ENCODE peak calls at places on chromosome 17, in six cellular contexts. One of them, this sample, is unnamed.

GRCh38 chr17:57872536-57872935 is 22.7 kb upstream of the MRPS23 start:
- DNase-seq in K562: no peak
- DNase-seq in H1: no peak
- DNase-seq in GM12892: no peak
- DNase-seq in GM12878: no peak
- DNase-seq in HepG2: no peak
- DNase-seq in this sample: no peak

GRCh38 chr17:68611353-68612227 is 10.4 kb upstream of the FAM20A start:
- DNase-seq in K562: no peak
- DNase-seq in H1: no peak
- DNase-seq in GM12892: no peak
- DNase-seq in GM12878: no peak
- DNase-seq in HepG2: peak
- DNase-seq in this sample: no peak

GRCh38 chr17:37743612-37743874 is 1.3 kb downstream of the HNF1B start:
- DNase-seq in K562: no peak
- DNase-seq in H1: peak
- DNase-seq in GM12892: no peak
- DNase-seq in GM12878: no peak
- DNase-seq in HepG2: peak
- DNase-seq in this sample: no peak

GRCh38 chr17:4948166-4948996 is at the start of gene PFN1:
- DNase-seq in K562: peak
- DNase-seq in H1: peak
- DNase-seq in GM12892: no peak
- DNase-seq in GM12878: peak
- DNase-seq in HepG2: peak
- DNase-seq in this sample: peak

GRCh38 chr17:33469411-33469810 is 176.3 kb upstream of the ASIC2 start:
- DNase-seq in K562: no peak
- DNase-seq in H1: no peak
- DNase-seq in GM12892: no peak
- DNase-seq in GM12878: no peak
- DNase-seq in HepG2: no peak
- DNase-seq in this sample: no peak

GRCh38 chr17:40180694-40181093 is 3.4 kb downstream of the RAPGEFL1 start:
- DNase-seq in K562: no peak
- DNase-seq in H1: no peak
- DNase-seq in GM12892: no peak
- DNase-seq in GM12878: no peak
- DNase-seq in HepG2: no peak
- DNase-seq in this sample: no peak

GRCh38 chr17:4500188-4500565 is 1.5 kb downstream of the SPNS2 start:
- DNase-seq in K562: no peak
- DNase-seq in H1: no peak
- DNase-seq in GM12892: no peak
- DNase-seq in GM12878: no peak
- DNase-seq in HepG2: no peak
- DNase-seq in this sample: no peak

GRCh38 chr17:43880420-43880991 is 26.8 kb downstream of the MPP2 start:
- DNase-seq in K562: peak
- DNase-seq in H1: peak
- DNase-seq in GM12892: peak
- DNase-seq in GM12878: no peak
- DNase-seq in HepG2: peak
- DNase-seq in this sample: peak

GRCh38 chr17:82740906-82741759 is 5.7 kb downstream of the FN3K start:
- DNase-seq in K562: no peak
- DNase-seq in H1: no peak
- DNase-seq in GM12892: no peak
- DNase-seq in GM12878: no peak
- DNase-seq in HepG2: peak
- DNase-seq in this sample: no peak

GRCh38 chr17:57302690-57303089 is 46.4 kb downstream of the MSI2 start:
- DNase-seq in K562: no peak
- DNase-seq in H1: no peak
- DNase-seq in GM12892: no peak
- DNase-seq in GM12878: no peak
- DNase-seq in HepG2: no peak
- DNase-seq in this sample: no peak

GRCh38 chr17:32445075-32445427 is 741 bp downstream of the PSMD11 start:
- DNase-seq in K562: peak
- DNase-seq in H1: no peak
- DNase-seq in GM12892: no peak
- DNase-seq in GM12878: no peak
- DNase-seq in HepG2: peak
- DNase-seq in this sample: no peak

GRCh38 chr17:44023545-44024270 is 8.9 kb upstream of the TMEM101 start:
- DNase-seq in K562: no peak
- DNase-seq in H1: no peak
- DNase-seq in GM12892: no peak
- DNase-seq in GM12878: no peak
- DNase-seq in HepG2: no peak
- DNase-seq in this sample: no peak

GRCh38 chr17:45123930-45124796 is 8.2 kb downstream of the PLCD3 start:
- DNase-seq in K562: peak
- DNase-seq in H1: no peak
- DNase-seq in GM12892: no peak
- DNase-seq in GM12878: no peak
- DNase-seq in HepG2: peak
- DNase-seq in this sample: no peak

GRCh38 chr17:57622886-57623433 is 122.1 kb downstream of the CCDC182 start:
- DNase-seq in K562: no peak
- DNase-seq in H1: no peak
- DNase-seq in GM12892: peak
- DNase-seq in GM12878: peak
- DNase-seq in HepG2: peak
- DNase-seq in this sample: no peak

GRCh38 chr17:17959520-17960361 is 12.5 kb downstream of the TOM1L2 start:
- DNase-seq in K562: no peak
- DNase-seq in H1: no peak
- DNase-seq in GM12892: no peak
- DNase-seq in GM12878: peak
- DNase-seq in HepG2: no peak
- DNase-seq in this sample: no peak

GRCh38 chr17:48613862-48614694 is 1.0 kb downstream of the HOXB8 start:
- DNase-seq in K562: no peak
- DNase-seq in H1: no peak
- DNase-seq in GM12892: peak
- DNase-seq in GM12878: no peak
- DNase-seq in HepG2: no peak
- DNase-seq in this sample: no peak

GRCh38 chr17:82283208-82283749 is 9.8 kb upstream of the CSNK1D start:
- DNase-seq in K562: peak
- DNase-seq in H1: no peak
- DNase-seq in GM12892: no peak
- DNase-seq in GM12878: no peak
- DNase-seq in HepG2: no peak
- DNase-seq in this sample: no peak

GRCh38 chr17:45160505-45161287 is 979 bp upstream of the HEXIM2 start:
- DNase-seq in K562: peak
- DNase-seq in H1: peak
- DNase-seq in GM12892: no peak
- DNase-seq in GM12878: no peak
- DNase-seq in HepG2: peak
- DNase-seq in this sample: no peak

GRCh38 chr17:41339571-41340169 is 11.0 kb downstream of the KRT33A start:
- DNase-seq in K562: no peak
- DNase-seq in H1: peak
- DNase-seq in GM12892: no peak
- DNase-seq in GM12878: no peak
- DNase-seq in HepG2: no peak
- DNase-seq in this sample: no peak

GRCh38 chr17:19573075-19573474 is 39.4 kb downstream of the SLC47A1 start:
- DNase-seq in K562: no peak
- DNase-seq in H1: no peak
- DNase-seq in GM12892: no peak
- DNase-seq in GM12878: no peak
- DNase-seq in HepG2: no peak
- DNase-seq in this sample: no peak

GRCh38 chr17:54277868-54278267 is 455.1 kb downstream of the KIF2B start:
- DNase-seq in K562: no peak
- DNase-seq in H1: no peak
- DNase-seq in GM12892: no peak
- DNase-seq in GM12878: no peak
- DNase-seq in HepG2: no peak
- DNase-seq in this sample: no peak

GRCh38 chr17:60959011-60959410 is 281.4 kb downstream of the BCAS3 start:
- DNase-seq in K562: no peak
- DNase-seq in H1: no peak
- DNase-seq in GM12892: no peak
- DNase-seq in GM12878: no peak
- DNase-seq in HepG2: no peak
- DNase-seq in this sample: no peak

GRCh38 chr17:45036696-45037095 is 14.7 kb downstream of the DCAKD start:
- DNase-seq in K562: no peak
- DNase-seq in H1: no peak
- DNase-seq in GM12892: no peak
- DNase-seq in GM12878: no peak
- DNase-seq in HepG2: no peak
- DNase-seq in this sample: no peak

GRCh38 chr17:50359998-50360461 is 13.0 kb downstream of the MRPL27 start:
- DNase-seq in K562: no peak
- DNase-seq in H1: no peak
- DNase-seq in GM12892: no peak
- DNase-seq in GM12878: no peak
- DNase-seq in HepG2: no peak
- DNase-seq in this sample: no peak

GRCh38 chr17:65139045-65139764 is 2.0 kb downstream of the RGS9 start:
- DNase-seq in K562: no peak
- DNase-seq in H1: no peak
- DNase-seq in GM12892: no peak
- DNase-seq in GM12878: no peak
- DNase-seq in HepG2: no peak
- DNase-seq in this sample: no peak

GRCh38 chr17:1627987-1628855 is at the start of gene SLC43A2:
- DNase-seq in K562: peak
- DNase-seq in H1: peak
- DNase-seq in GM12892: peak
- DNase-seq in GM12878: no peak
- DNase-seq in HepG2: peak
- DNase-seq in this sample: peak
- TF ChIP-seq POLR2A in K562: peak
- TF ChIP-seq POLR2A in H1: no peak
- TF ChIP-seq POLR2A in GM12892: peak
- TF ChIP-seq POLR2A in GM12878: peak
- TF ChIP-seq POLR2A in HepG2: peak
- TF ChIP-seq POLR2A in this sample: no peak

DNA sequence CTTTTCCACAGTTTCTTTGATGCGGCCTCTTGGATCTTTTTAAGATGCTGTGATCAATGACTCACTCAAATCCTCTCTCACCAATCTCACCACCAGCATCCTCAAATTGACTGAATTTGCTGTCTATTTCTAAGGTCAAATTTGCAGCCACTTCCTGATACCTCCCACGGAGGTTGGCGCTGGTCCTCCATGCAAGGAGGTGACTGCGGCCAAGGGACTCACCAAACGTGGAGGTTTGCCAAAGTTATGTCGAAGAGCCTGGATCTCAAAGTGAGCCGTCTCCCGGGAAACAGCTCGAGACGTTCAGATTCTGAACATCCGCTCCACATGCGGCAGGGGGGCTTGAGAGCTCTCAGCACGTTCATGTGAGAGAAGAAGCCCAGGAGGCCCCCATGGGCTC is 22.6 kb downstream of the LGALS3BP start:
- DNase-seq in K562: no peak
- DNase-seq in H1: no peak
- DNase-seq in GM12892: no peak
- DNase-seq in GM12878: no peak
- DNase-seq in HepG2: no peak
- DNase-seq in this sample: no peak
- TF ChIP-seq TAF1 in K562: no peak
- TF ChIP-seq TAF1 in H1: no peak
- TF ChIP-seq TAF1 in GM12892: no peak
- TF ChIP-seq TAF1 in GM12878: no peak
- TF ChIP-seq TAF1 in HepG2: no peak
- TF ChIP-seq TAF1 in this sample: no peak

GRCh38 chr17:80254396-80255241 is 6.0 kb upstream of the RNF213 start:
- DNase-seq in K562: peak
- DNase-seq in H1: no peak
- DNase-seq in GM12892: no peak
- DNase-seq in GM12878: peak
- DNase-seq in HepG2: peak
- DNase-seq in this sample: no peak

GRCh38 chr17:80251966-80252365 is 8.7 kb upstream of the RNF213 start:
- DNase-seq in K562: no peak
- DNase-seq in H1: no peak
- DNase-seq in GM12892: no peak
- DNase-seq in GM12878: no peak
- DNase-seq in HepG2: no peak
- DNase-seq in this sample: no peak

GRCh38 chr17:80256034-80256350 is 4.7 kb upstream of the RNF213 start:
- DNase-seq in K562: no peak
- DNase-seq in H1: no peak
- DNase-seq in GM12892: no peak
- DNase-seq in GM12878: no peak
- DNase-seq in HepG2: no peak
- DNase-seq in this sample: no peak

GRCh38 chr17:80253631-80254395 is 6.8 kb upstream of the RNF213 start:
- DNase-seq in K562: no peak
- DNase-seq in H1: no peak
- DNase-seq in GM12892: no peak
- DNase-seq in GM12878: no peak
- DNase-seq in HepG2: no peak
- DNase-seq in this sample: no peak

GRCh38 chr17:80252871-80253270 is 7.8 kb upstream of the RNF213 start:
- DNase-seq in K562: peak
- DNase-seq in H1: peak
- DNase-seq in GM12892: peak
- DNase-seq in GM12878: no peak
- DNase-seq in HepG2: no peak
- DNase-seq in this sample: peak
- TF ChIP-seq POLR2AphosphoS5 in K562: no peak
- TF ChIP-seq POLR2AphosphoS5 in H1: no peak
- TF ChIP-seq POLR2AphosphoS5 in GM12892: no peak
- TF ChIP-seq POLR2AphosphoS5 in GM12878: no peak
- TF ChIP-seq POLR2AphosphoS5 in HepG2: no peak
- TF ChIP-seq POLR2AphosphoS5 in this sample: no peak

GRCh38 chr17:74864866-74865395 is 5.2 kb upstream of the GRIN2C start:
- DNase-seq in K562: peak
- DNase-seq in H1: peak
- DNase-seq in GM12892: peak
- DNase-seq in GM12878: no peak
- DNase-seq in HepG2: peak
- DNase-seq in this sample: no peak

GRCh38 chr17:74864297-74864865 is 4.7 kb upstream of the GRIN2C start:
- DNase-seq in K562: peak
- DNase-seq in H1: no peak
- DNase-seq in GM12892: no peak
- DNase-seq in GM12878: no peak
- DNase-seq in HepG2: no peak
- DNase-seq in this sample: no peak

GRCh38 chr17:74863420-74864296 is 4.0 kb upstream of the GRIN2C start:
- DNase-seq in K562: no peak
- DNase-seq in H1: no peak
- DNase-seq in GM12892: no peak
- DNase-seq in GM12878: no peak
- DNase-seq in HepG2: no peak
- DNase-seq in this sample: no peak

GRCh38 chr17:74866198-74866835 is 6.5 kb downstream of the FDXR start:
- DNase-seq in K562: no peak
- DNase-seq in H1: no peak
- DNase-seq in GM12892: no peak
- DNase-seq in GM12878: no peak
- DNase-seq in HepG2: no peak
- DNase-seq in this sample: no peak

GRCh38 chr17:74865504-74866197 is 6.0 kb upstream of the GRIN2C start:
- DNase-seq in K562: no peak
- DNase-seq in H1: no peak
- DNase-seq in GM12892: no peak
- DNase-seq in GM12878: no peak
- DNase-seq in HepG2: no peak
- DNase-seq in this sample: no peak
- TF ChIP-seq POLR2A in K562: no peak
- TF ChIP-seq POLR2A in H1: no peak
- TF ChIP-seq POLR2A in GM12892: no peak
- TF ChIP-seq POLR2A in GM12878: no peak
- TF ChIP-seq POLR2A in HepG2: no peak
- TF ChIP-seq POLR2A in this sample: no peak

This sample was measured in GM12891.